ENCODE peak calls at places on chromosomes 2 and 18, in four cellular contexts. Q, B, M and W are unnamed samples. For H3K9me3, the result is how much of the 10 kb centered on the place peaks cover.

GRCh38 chr2:228593992-228594391 is 412.5 kb upstream of the SPHKAP start:
- DNase-seq in M (no peak), Q (no peak), B (no peak), W (no peak)

GRCh38 chr2:170369894-170370293 is 191.9 kb downstream of the MYO3B start:
- DNase-seq in B (peak), Q (no peak), M (no peak), W (peak)

GRCh38 chr2:236673823-236674185 is 104.2 kb downstream of the ACKR3 start:
- DNase-seq in Q (no peak), M (no peak), B (no peak), W (no peak)

GRCh38 chr2:138421971-138422335 is 79.6 kb upstream of the SPOPL start:
- DNase-seq in B (no peak), M (no peak), Q (no peak), W (no peak)

GRCh38 chr2:28004086-28004485 is 113.6 kb downstream of the BABAM2 start:
- DNase-seq in Q (no peak), B (no peak), M (no peak), W (no peak)

GRCh38 chr18:23037646-23038045 is 97.6 kb upstream of the CABLES1 start:
- DNase-seq in Q (no peak), M (no peak), B (no peak), W (no peak)

GRCh38 chr18:30618567-30618966 is 424.0 kb downstream of the DSC3 start:
- DNase-seq in Q (no peak), M (no peak), B (no peak), W (no peak)

GRCh38 chr2:38957972-38958371 is 68.3 kb downstream of the ARHGEF33 start:
- DNase-seq in B (no peak), M (no peak), Q (no peak), W (no peak)

GRCh38 chr2:119531292-119531691 is 7.0 kb upstream of the SCTR start:
- DNase-seq in Q (no peak), M (no peak), B (peak), W (no peak)

GRCh38 chr18:49884465-49884864 is 71.1 kb upstream of the ACAA2 start:
- DNase-seq in B (no peak), Q (no peak), M (no peak), W (no peak)

GRCh38 chr2:156192468-156192867 is 140.1 kb downstream of the NR4A2 start:
- DNase-seq in Q (no peak), B (no peak), M (no peak), W (no peak)

GRCh38 chr2:185255566-185255965 is 483.0 kb upstream of the FSIP2 start:
- DNase-seq in Q (no peak), M (no peak), B (no peak), W (no peak)

GRCh38 chr18:8706545-8706980 is 1.2 kb downstream of the MTCL1 start:
- DNase-seq in M (no peak), Q (no peak), B (no peak), W (no peak)

GRCh38 chr2:227388537-227389011 is 825 bp upstream of the SCYGR1 start:
- DNase-seq in Q (no peak), B (no peak), M (no peak), W (no peak)

GRCh38 chr18:77131652-77132368 is 773 bp downstream of the MBP start:
- DNase-seq in M (peak), B (no peak), Q (no peak), W (peak)

GRCh38 chr18:75421656-75422055 is 5.8 kb downstream of the SMIM21 start:
- DNase-seq in M (no peak), Q (no peak), B (no peak), W (no peak)

GRCh38 chr2:226079677-226080076 is 680.2 kb downstream of the NYAP2 start:
- DNase-seq in B (no peak), M (no peak), Q (no peak), W (no peak)

GRCh38 chr18:27621236-27621890 is 436.3 kb upstream of the CHST9 start:
- DNase-seq in M (no peak), Q (no peak), B (no peak), W (no peak)

GRCh38 chr2:112690853-112691390 is 29.9 kb upstream of the NT5DC4 start:
- DNase-seq in M (peak), Q (peak), B (peak), W (peak)

GRCh38 chr2:221051162-221051561 is 520.9 kb downstream of the EPHA4 start:
- DNase-seq in B (no peak), M (no peak), Q (no peak), W (no peak)

GRCh38 chr2:120395686-120396518 is 50.0 kb downstream of the INHBB start:
- DNase-seq in B (no peak), Q (no peak), M (peak), W (no peak)

GRCh38 chr2:74006424-74006823 is 21.7 kb downstream of the TET3 start:
- DNase-seq in M (no peak), B (no peak), Q (no peak), W (no peak)

GRCh38 chr18:45726603-45727002 is 2.6 kb downstream of the SLC14A1 start:
- DNase-seq in Q (no peak), B (no peak), M (no peak), W (no peak)

GRCh38 chr2:23746141-23746863 is 180.6 kb downstream of the ATAD2B start:
- DNase-seq in B (no peak), Q (no peak), M (no peak), W (no peak)

GRCh38 chr2:169590804-169591203 is 6.7 kb downstream of the PPIG start:
- DNase-seq in M (no peak), B (no peak), Q (no peak), W (no peak)

GRCh38 chr2:238027591-238028415 is 33.0 kb upstream of the SCLY start:
- DNase-seq in B (no peak), M (no peak), Q (no peak), W (no peak)

GRCh38 chr2:120436460-120436739 is 90.5 kb downstream of the INHBB start:
- DNase-seq in B (no peak), M (no peak), Q (no peak), W (no peak)

GRCh38 chr2:112147382-112147781 is 9.2 kb downstream of the FBLN7 start:
- DNase-seq in Q (no peak), M (no peak), B (no peak), W (no peak)

GRCh38 chr2:241775223-241776177 is 1.1 kb upstream of the GAL3ST2 start:
- DNase-seq in Q (no peak), M (no peak), B (no peak), W (no peak)

GRCh38 chr2:99615247-99615771 is 125.5 kb upstream of the REV1 start:
- DNase-seq in Q (no peak), B (peak), M (no peak), W (no peak)

GRCh38 chr2:72137498-72138010 is 10.1 kb downstream of the CYP26B1 start:
- DNase-seq in Q (peak), B (peak), M (peak), W (peak)

GRCh38 chr2:10680957-10681356 is 8.8 kb downstream of the NOL10 start:
- DNase-seq in B (no peak), M (no peak), Q (no peak), W (no peak)

GRCh38 chr2:18932864-18933263 is 343.5 kb upstream of the NT5C1B start:
- DNase-seq in M (no peak), Q (no peak), B (no peak), W (no peak)

GRCh38 chr18:54223568-54224241 is 764 bp downstream of the MBD2 start:
- DNase-seq in Q (peak), B (peak), M (peak), W (no peak)
- TF ChIP-seq CTCF in Q (no peak), B (no peak), M (no peak), W (no peak)

GRCh38 chr2:6846540-6846939 is 19.2 kb downstream of the CMPK2 start:
- DNase-seq in B (no peak), M (no peak), Q (no peak), W (no peak)
- H3K9me3 ChIP-seq in B (under half), M (half or more), Q (half or more), W (under half)

GRCh38 chr2:219405451-219405850 is 12.7 kb upstream of the DES start:
- DNase-seq in B (peak), M (no peak), Q (no peak), W (no peak)
- TF ChIP-seq CTCF in B (peak), M (no peak), Q (no peak), W (no peak)

GRCh38 chr2:57893347-57893746 is 153.3 kb upstream of the VRK2 start:
- DNase-seq in Q (no peak), B (no peak), M (no peak), W (no peak)
- H3K9me3 ChIP-seq in Q (under half), B (under half), M (under half), W (under half)

GRCh38 chr2:127256381-127256780 is 36.3 kb upstream of the CYP27C1 start:
- DNase-seq in B (no peak), Q (no peak), M (no peak), W (no peak)
- TF ChIP-seq CTCF in B (no peak), Q (no peak), M (no peak), W (no peak)

GRCh38 chr18:78679061-78679460 is 300.6 kb upstream of the SALL3 start:
- DNase-seq in B (no peak), Q (no peak), M (no peak), W (no peak)

GRCh38 chr18:78678318-78678695 is 301.3 kb upstream of the SALL3 start:
- DNase-seq in M (no peak), Q (no peak), B (no peak), W (no peak)

GRCh38 chr18:78677483-78678317 is 301.9 kb upstream of the SALL3 start:
- DNase-seq in M (no peak), B (no peak), Q (no peak), W (no peak)

GRCh38 chr18:78675231-78675630 is 304.4 kb upstream of the SALL3 start:
- DNase-seq in Q (no peak), M (no peak), B (no peak), W (no peak)

DNA sequence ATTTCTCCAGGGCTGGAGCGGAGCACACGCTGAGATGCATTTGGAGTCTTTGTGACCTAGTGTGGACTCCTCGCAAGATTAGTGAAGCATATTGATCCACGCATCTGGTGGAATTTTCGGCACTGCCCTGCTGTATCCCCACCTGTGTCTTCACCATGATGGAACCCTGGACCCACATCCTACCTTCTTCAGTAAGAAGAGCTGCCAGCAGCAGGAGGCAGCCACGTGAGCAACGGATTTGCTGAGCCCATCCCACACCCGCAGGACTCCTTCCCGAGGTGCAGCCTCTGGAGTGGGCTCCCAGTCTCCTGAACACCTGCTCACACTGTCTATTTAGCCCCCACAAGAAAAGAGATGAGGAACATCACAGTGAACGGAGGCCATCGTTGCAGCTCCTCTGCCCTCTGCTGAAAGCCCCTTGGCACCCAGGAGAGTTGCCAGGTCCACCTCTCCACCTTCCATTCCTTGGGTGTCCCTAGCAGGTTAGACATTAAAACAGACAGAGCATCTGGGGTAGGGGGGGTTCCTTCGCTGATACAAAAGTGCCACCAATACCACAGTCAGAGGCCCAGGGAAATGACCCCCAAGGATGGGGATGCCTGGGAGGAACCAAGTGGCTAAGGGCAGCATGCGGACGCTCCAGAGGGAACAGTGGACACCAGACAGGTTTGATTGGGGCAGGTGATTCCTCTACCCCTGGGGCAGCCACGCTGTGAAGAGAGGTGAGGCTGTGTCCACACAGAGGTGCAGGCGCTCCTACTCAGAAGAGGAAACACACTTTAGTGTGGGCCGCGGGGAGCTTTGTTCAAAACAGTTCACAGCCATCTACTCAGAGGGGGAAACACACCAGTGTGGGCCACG is 302.8 kb upstream of the SALL3 start:
- DNase-seq in B (no peak), M (no peak), Q (no peak), W (no peak)
- H3K9me3 ChIP-seq in B (under half), M (under half), Q (under half), W (under half)

GRCh38 chr2:102301867-102302362 is 9.4 kb upstream of the IL1RL1 start:
- DNase-seq in Q (peak), B (peak), M (no peak), W (no peak)
- TF ChIP-seq CTCF in Q (peak), B (peak), M (no peak), W (peak)